ENCODE peak calls at places on chromosomes 12 and 14, in six cellular contexts. One of them, this sample, is unnamed.

GRCh38 chr14:90624732-90625444 is 191.3 kb downstream of the TTC7B start:
- DNase-seq in neural crest cell: no peak
- DNase-seq in AG10803: no peak
- DNase-seq in upper lobe of right lung: no peak
- DNase-seq in B cell: no peak
- DNase-seq in H1: no peak
- DNase-seq in this sample: peak

GRCh38 chr12:63849641-63850040 is 5.1 kb downstream of the SRGAP1 start:
- DNase-seq in neural crest cell: no peak
- DNase-seq in AG10803: no peak
- DNase-seq in upper lobe of right lung: no peak
- DNase-seq in B cell: no peak
- DNase-seq in H1: no peak
- DNase-seq in this sample: no peak

GRCh38 chr12:47361389-47362031 is 281.8 kb upstream of the AMIGO2 start:
- DNase-seq in neural crest cell: no peak
- DNase-seq in AG10803: no peak
- DNase-seq in upper lobe of right lung: no peak
- DNase-seq in B cell: peak
- DNase-seq in H1: no peak
- DNase-seq in this sample: peak

GRCh38 chr12:10641735-10642500 is 28.5 kb upstream of the MAGOHB start:
- DNase-seq in neural crest cell: no peak
- DNase-seq in AG10803: peak
- DNase-seq in upper lobe of right lung: no peak
- DNase-seq in B cell: no peak
- DNase-seq in H1: no peak
- DNase-seq in this sample: no peak

GRCh38 chr14:24418492-24418873 is 11.0 kb downstream of the CBLN3 start:
- DNase-seq in neural crest cell: no peak
- DNase-seq in AG10803: peak
- DNase-seq in upper lobe of right lung: no peak
- DNase-seq in B cell: no peak
- DNase-seq in H1: no peak
- DNase-seq in this sample: no peak

GRCh38 chr14:90275820-90276219 is 19.5 kb downstream of the PSMC1 start:
- DNase-seq in neural crest cell: no peak
- DNase-seq in AG10803: no peak
- DNase-seq in upper lobe of right lung: no peak
- DNase-seq in B cell: no peak
- DNase-seq in H1: no peak
- DNase-seq in this sample: no peak

GRCh38 chr12:3225796-3226180 is 148.6 kb downstream of the TSPAN9 start:
- DNase-seq in neural crest cell: no peak
- DNase-seq in AG10803: no peak
- DNase-seq in upper lobe of right lung: no peak
- DNase-seq in B cell: no peak
- DNase-seq in H1: no peak
- DNase-seq in this sample: peak

GRCh38 chr14:49766839-49767238 is 1.1 kb upstream of the KLHDC2 start:
- DNase-seq in neural crest cell: no peak
- DNase-seq in AG10803: no peak
- DNase-seq in upper lobe of right lung: no peak
- DNase-seq in B cell: no peak
- DNase-seq in H1: no peak
- DNase-seq in this sample: peak

GRCh38 chr14:93970589-93970966 is 5.8 kb downstream of the ASB2 start:
- DNase-seq in neural crest cell: no peak
- DNase-seq in AG10803: no peak
- DNase-seq in upper lobe of right lung: no peak
- DNase-seq in B cell: peak
- DNase-seq in H1: no peak
- DNase-seq in this sample: peak

GRCh38 chr12:42128327-42128726 is 16.3 kb downstream of the GXYLT1 start:
- DNase-seq in neural crest cell: no peak
- DNase-seq in AG10803: peak
- DNase-seq in upper lobe of right lung: no peak
- DNase-seq in B cell: no peak
- DNase-seq in H1: no peak
- DNase-seq in this sample: peak

GRCh38 chr12:5333096-5333495 is 98.8 kb upstream of the NTF3 start:
- DNase-seq in neural crest cell: no peak
- DNase-seq in AG10803: no peak
- DNase-seq in upper lobe of right lung: no peak
- DNase-seq in B cell: no peak
- DNase-seq in H1: no peak
- DNase-seq in this sample: no peak

GRCh38 chr12:4027412-4027811 is 154.2 kb upstream of the PARP11 start:
- DNase-seq in neural crest cell: no peak
- DNase-seq in AG10803: no peak
- DNase-seq in upper lobe of right lung: no peak
- DNase-seq in B cell: no peak
- DNase-seq in H1: no peak
- DNase-seq in this sample: peak

GRCh38 chr12:9509464-9510166 is 98.1 kb downstream of the KLRB1 start:
- DNase-seq in neural crest cell: no peak
- DNase-seq in AG10803: peak
- DNase-seq in upper lobe of right lung: no peak
- DNase-seq in B cell: no peak
- DNase-seq in H1: no peak
- DNase-seq in this sample: no peak

GRCh38 chr14:52883658-52884057 is 67.2 kb downstream of the FERMT2 start:
- DNase-seq in neural crest cell: no peak
- DNase-seq in AG10803: no peak
- DNase-seq in upper lobe of right lung: no peak
- DNase-seq in B cell: no peak
- DNase-seq in H1: no peak
- DNase-seq in this sample: no peak

GRCh38 chr14:89651805-89652204 is 234.8 kb upstream of the FOXN3 start:
- DNase-seq in neural crest cell: no peak
- DNase-seq in AG10803: no peak
- DNase-seq in upper lobe of right lung: no peak
- DNase-seq in B cell: no peak
- DNase-seq in H1: no peak
- DNase-seq in this sample: no peak

GRCh38 chr12:60271816-60272215 is 676.0 kb downstream of the SLC16A7 start:
- DNase-seq in neural crest cell: no peak
- DNase-seq in AG10803: no peak
- DNase-seq in upper lobe of right lung: no peak
- DNase-seq in B cell: no peak
- DNase-seq in H1: no peak
- DNase-seq in this sample: no peak

GRCh38 chr12:9717070-9717925 is 15.6 kb downstream of the CLECL1 start:
- DNase-seq in neural crest cell: no peak
- DNase-seq in AG10803: no peak
- DNase-seq in upper lobe of right lung: no peak
- DNase-seq in B cell: no peak
- DNase-seq in H1: no peak
- DNase-seq in this sample: no peak

GRCh38 chr12:124901003-124901402 is 13.4 kb downstream of the UBC start:
- DNase-seq in neural crest cell: no peak
- DNase-seq in AG10803: no peak
- DNase-seq in upper lobe of right lung: no peak
- DNase-seq in B cell: no peak
- DNase-seq in H1: no peak
- DNase-seq in this sample: peak

GRCh38 chr12:26214121-26214520 is 18.7 kb downstream of the SSPN start:
- DNase-seq in neural crest cell: no peak
- DNase-seq in AG10803: no peak
- DNase-seq in upper lobe of right lung: no peak
- DNase-seq in B cell: no peak
- DNase-seq in H1: no peak
- DNase-seq in this sample: no peak

GRCh38 chr12:131620520-131620919 is 90.4 kb upstream of the SFSWAP start:
- DNase-seq in neural crest cell: peak
- DNase-seq in AG10803: no peak
- DNase-seq in upper lobe of right lung: no peak
- DNase-seq in B cell: no peak
- DNase-seq in H1: no peak
- DNase-seq in this sample: peak

GRCh38 chr12:48810817-48811453 is 7.4 kb upstream of the CACNB3 start:
- DNase-seq in neural crest cell: no peak
- DNase-seq in AG10803: peak
- DNase-seq in upper lobe of right lung: no peak
- DNase-seq in B cell: no peak
- DNase-seq in H1: no peak
- DNase-seq in this sample: no peak

GRCh38 chr14:97166497-97166896 is 369.3 kb downstream of the VRK1 start:
- DNase-seq in neural crest cell: no peak
- DNase-seq in AG10803: no peak
- DNase-seq in upper lobe of right lung: no peak
- DNase-seq in B cell: no peak
- DNase-seq in H1: no peak
- DNase-seq in this sample: no peak

GRCh38 chr12:52050116-52050770 is 999 bp upstream of the NR4A1 start:
- DNase-seq in neural crest cell: peak
- DNase-seq in AG10803: no peak
- DNase-seq in upper lobe of right lung: peak
- DNase-seq in B cell: peak
- DNase-seq in H1: peak
- DNase-seq in this sample: no peak

GRCh38 chr12:50614167-50614762 is 109.5 kb downstream of the DIP2B start:
- DNase-seq in neural crest cell: no peak
- DNase-seq in AG10803: peak
- DNase-seq in upper lobe of right lung: no peak
- DNase-seq in B cell: no peak
- DNase-seq in H1: no peak
- DNase-seq in this sample: no peak

GRCh38 chr12:19273482-19274330 is 144.2 kb downstream of the PLEKHA5 start:
- DNase-seq in neural crest cell: no peak
- DNase-seq in AG10803: peak
- DNase-seq in upper lobe of right lung: no peak
- DNase-seq in B cell: no peak
- DNase-seq in H1: no peak
- DNase-seq in this sample: peak

GRCh38 chr14:38339704-38340103 is 83.8 kb upstream of the CLEC14A start:
- DNase-seq in neural crest cell: no peak
- DNase-seq in AG10803: peak
- DNase-seq in upper lobe of right lung: no peak
- DNase-seq in B cell: no peak
- DNase-seq in H1: no peak
- DNase-seq in this sample: no peak

GRCh38 chr12:48131517-48131916 is 12.4 kb downstream of the PFKM start:
- DNase-seq in neural crest cell: no peak
- DNase-seq in AG10803: no peak
- DNase-seq in upper lobe of right lung: no peak
- DNase-seq in B cell: no peak
- DNase-seq in H1: no peak
- DNase-seq in this sample: no peak

GRCh38 chr12:109625131-109625559 is 51.6 kb downstream of the MVK start:
- DNase-seq in neural crest cell: no peak
- DNase-seq in AG10803: peak
- DNase-seq in upper lobe of right lung: no peak
- DNase-seq in B cell: no peak
- DNase-seq in H1: no peak
- DNase-seq in this sample: no peak
- TF ChIP-seq CTCF in neural crest cell: no peak
- TF ChIP-seq CTCF in AG10803: peak
- TF ChIP-seq CTCF in upper lobe of right lung: no peak
- TF ChIP-seq CTCF in B cell: no peak
- TF ChIP-seq CTCF in H1: no peak
- TF ChIP-seq CTCF in this sample: no peak

GRCh38 chr12:45339035-45339434 is 123.1 kb downstream of the ANO6 start:
- DNase-seq in neural crest cell: no peak
- DNase-seq in AG10803: no peak
- DNase-seq in upper lobe of right lung: no peak
- DNase-seq in B cell: no peak
- DNase-seq in H1: no peak
- DNase-seq in this sample: no peak

GRCh38 chr12:45342848-45343247 is 127.0 kb downstream of the ANO6 start:
- DNase-seq in neural crest cell: no peak
- DNase-seq in AG10803: no peak
- DNase-seq in upper lobe of right lung: no peak
- DNase-seq in B cell: no peak
- DNase-seq in H1: no peak
- DNase-seq in this sample: no peak

GRCh38 chr12:45338272-45338671 is 122.4 kb downstream of the ANO6 start:
- DNase-seq in neural crest cell: no peak
- DNase-seq in AG10803: no peak
- DNase-seq in upper lobe of right lung: no peak
- DNase-seq in B cell: no peak
- DNase-seq in H1: no peak
- DNase-seq in this sample: no peak

GRCh38 chr12:45343269-45344051 is 127.6 kb downstream of the ANO6 start:
- DNase-seq in neural crest cell: no peak
- DNase-seq in AG10803: peak
- DNase-seq in upper lobe of right lung: no peak
- DNase-seq in B cell: no peak
- DNase-seq in H1: no peak
- DNase-seq in this sample: no peak

DNA sequence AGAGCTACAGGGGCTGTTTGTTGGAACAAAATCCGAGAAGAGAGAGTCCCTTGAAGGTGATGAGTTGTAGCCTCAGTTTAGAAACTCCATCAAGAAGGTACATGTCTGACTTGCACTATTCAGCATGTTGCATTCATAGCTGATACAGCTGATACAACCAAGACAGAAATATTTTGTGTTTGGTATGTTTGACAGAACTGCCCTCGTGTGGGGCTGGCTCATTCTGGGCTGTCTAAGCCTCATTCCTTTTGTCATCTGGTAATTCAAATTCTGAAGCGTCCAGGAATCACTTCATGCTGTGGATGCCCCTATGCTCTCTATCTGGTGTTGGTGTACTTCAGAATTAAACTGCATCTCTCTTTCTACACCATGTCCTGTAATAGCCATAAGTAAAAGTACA is 126.3 kb downstream of the ANO6 start:
- DNase-seq in neural crest cell: no peak
- DNase-seq in AG10803: no peak
- DNase-seq in upper lobe of right lung: no peak
- DNase-seq in B cell: no peak
- DNase-seq in H1: no peak
- DNase-seq in this sample: no peak
- TF ChIP-seq CTCF in neural crest cell: no peak
- TF ChIP-seq CTCF in AG10803: no peak
- TF ChIP-seq CTCF in upper lobe of right lung: no peak
- TF ChIP-seq CTCF in B cell: no peak
- TF ChIP-seq CTCF in H1: no peak
- TF ChIP-seq CTCF in this sample: no peak

GRCh38 chr12:67797769-67798168 is 149.2 kb downstream of the DYRK2 start:
- DNase-seq in neural crest cell: no peak
- DNase-seq in AG10803: no peak
- DNase-seq in upper lobe of right lung: no peak
- DNase-seq in B cell: no peak
- DNase-seq in H1: no peak
- DNase-seq in this sample: no peak
- TF ChIP-seq CTCF in neural crest cell: no peak
- TF ChIP-seq CTCF in AG10803: no peak
- TF ChIP-seq CTCF in upper lobe of right lung: no peak
- TF ChIP-seq CTCF in B cell: no peak
- TF ChIP-seq CTCF in H1: no peak
- TF ChIP-seq CTCF in this sample: no peak

DNA sequence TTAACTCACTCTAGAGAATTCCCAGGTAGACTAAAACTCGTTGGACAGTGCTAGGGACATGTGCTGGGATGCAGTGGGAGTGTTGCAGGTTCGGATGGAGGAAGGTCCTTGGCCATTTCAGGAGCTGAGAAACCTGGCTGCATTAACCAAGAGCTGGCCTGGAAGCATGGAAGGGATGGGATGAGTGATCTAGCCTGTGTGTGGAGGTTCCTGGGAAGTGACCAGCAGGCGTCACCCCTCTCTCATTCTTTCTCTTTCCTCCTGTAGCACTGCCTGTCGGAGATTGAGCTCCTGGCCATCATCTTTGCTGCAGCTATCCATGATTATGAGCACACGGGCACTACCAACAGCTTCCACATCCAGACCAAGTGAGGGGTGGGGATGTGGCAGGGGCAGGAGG is 15.6 kb downstream of the PPP1R1A start:
- DNase-seq in neural crest cell: no peak
- DNase-seq in AG10803: no peak
- DNase-seq in upper lobe of right lung: no peak
- DNase-seq in B cell: no peak
- DNase-seq in H1: no peak
- DNase-seq in this sample: no peak
- TF ChIP-seq CTCF in neural crest cell: no peak
- TF ChIP-seq CTCF in AG10803: no peak
- TF ChIP-seq CTCF in upper lobe of right lung: no peak
- TF ChIP-seq CTCF in B cell: no peak
- TF ChIP-seq CTCF in H1: peak
- TF ChIP-seq CTCF in this sample: no peak